ENCODE peak calls at places on chromosomes 12 and 14, in four cellular contexts. K, N, C and S are unnamed samples.

GRCh38 chr14:20652996-20653975 is 11.8 kb upstream of the OR6S1 start:
- DNase-seq in K (peak), N (peak), C (peak), S (peak)

GRCh38 chr12:69269736-69270135 is 30.4 kb downstream of the CPSF6 start:
- DNase-seq in K (no peak), N (no peak), C (no peak), S (no peak)

GRCh38 chr12:116299064-116299463 is 21.6 kb upstream of the MED13L start:
- DNase-seq in K (no peak), N (no peak), C (no peak), S (no peak)

GRCh38 chr12:131991816-131992430 is 42.2 kb downstream of the EP400 start:
- DNase-seq in K (no peak), N (no peak), C (no peak), S (no peak)

GRCh38 chr12:75862692-75863471 is 168.7 kb downstream of the PHLDA1 start:
- DNase-seq in K (no peak), N (peak), C (no peak), S (no peak)

GRCh38 chr12:75632452-75632851 is 121.0 kb upstream of the KRR1 start:
- DNase-seq in K (no peak), N (no peak), C (no peak), S (no peak)

GRCh38 chr14:63949696-63950095 is 96.9 kb downstream of the SYNE2 start:
- DNase-seq in K (no peak), N (no peak), C (no peak), S (no peak)

GRCh38 chr12:123614531-123614930 is 12.6 kb downstream of the DDX55 start:
- DNase-seq in K (no peak), N (no peak), C (no peak), S (no peak)

GRCh38 chr12:62839869-62840268 is 95.1 kb downstream of the PPM1H start:
- DNase-seq in K (no peak), N (no peak), C (no peak), S (no peak)

GRCh38 chr12:21881950-21882349 is 59.3 kb downstream of the ABCC9 start:
- DNase-seq in K (no peak), N (no peak), C (no peak), S (no peak)

GRCh38 chr14:33679461-33680225 is 271.2 kb downstream of the EGLN3 start:
- DNase-seq in K (no peak), N (no peak), C (no peak), S (no peak)

GRCh38 chr14:103558071-103558882 is 4.2 kb downstream of the BAG5 start:
- DNase-seq in K (no peak), N (no peak), C (no peak), S (no peak)

GRCh38 chr12:53049582-53050318 is at the start of gene TNS2:
- DNase-seq in K (no peak), N (peak), C (peak), S (no peak)

GRCh38 chr12:25950329-25951115 is 8.0 kb upstream of the RASSF8 start:
- DNase-seq in K (no peak), N (no peak), C (no peak), S (no peak)

GRCh38 chr12:25387136-25388050 is 136.7 kb upstream of the KRAS start:
- DNase-seq in K (no peak), N (peak), C (peak), S (peak)

GRCh38 chr12:4621511-4621910 is 27.3 kb downstream of the AKAP3 start:
- DNase-seq in K (no peak), N (no peak), C (no peak), S (no peak)

GRCh38 chr14:70822706-70823185 is 13.4 kb upstream of the MAP3K9 start:
- DNase-seq in K (no peak), N (no peak), C (no peak), S (peak)

GRCh38 chr12:12915654-12916053 is 24.3 kb downstream of the GPRC5A start:
- DNase-seq in K (no peak), N (no peak), C (no peak), S (no peak)

GRCh38 chr12:9798008-9798619 is 29.2 kb upstream of the KLRF1 start:
- DNase-seq in K (peak), N (peak), C (peak), S (peak)

GRCh38 chr12:67885370-67886169 is 103.7 kb upstream of the IFNG-AS1 start:
- DNase-seq in K (no peak), N (no peak), C (no peak), S (no peak)

GRCh38 chr12:62009445-62009844 is 250.8 kb upstream of the USP15 start:
- DNase-seq in K (no peak), N (no peak), C (no peak), S (no peak)

DNA sequence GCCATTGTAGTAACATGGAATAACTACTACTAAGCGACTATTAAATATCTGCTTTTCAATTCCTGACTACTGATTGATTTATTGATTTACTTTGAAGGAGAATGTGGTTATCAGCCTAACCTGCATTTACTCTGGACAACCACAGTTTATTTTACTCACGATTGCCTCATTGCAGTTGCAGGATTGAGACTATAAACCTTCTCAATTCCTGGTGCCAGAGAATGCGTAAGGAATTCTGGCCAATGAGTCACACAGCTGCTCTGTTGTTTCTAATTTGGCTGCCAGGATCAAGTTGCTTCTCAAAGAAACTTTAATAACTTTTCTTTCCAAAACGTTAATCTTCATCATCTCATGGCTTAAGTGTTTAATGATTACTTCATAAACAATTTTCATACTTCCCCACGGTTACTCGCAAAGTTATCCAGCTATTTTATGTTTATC is 13.1 kb upstream of the TMTC1 start:
- DNase-seq in K (no peak), N (no peak), C (no peak), S (peak)
- TF ChIP-seq BHLHE40 in K (no peak), N (no peak), C (no peak), S (no peak)

GRCh38 chr12:65905941-65906471 is 81.7 kb downstream of the HMGA2 start:
- DNase-seq in K (no peak), N (no peak), C (no peak), S (no peak)

GRCh38 chr12:65916991-65917676 is 92.9 kb downstream of the HMGA2 start:
- DNase-seq in K (no peak), N (no peak), C (no peak), S (no peak)

GRCh38 chr12:65907465-65907864 is 83.2 kb downstream of the HMGA2 start:
- DNase-seq in K (no peak), N (no peak), C (no peak), S (no peak)

GRCh38 chr12:65908147-65908546 is 83.9 kb downstream of the HMGA2 start:
- DNase-seq in K (no peak), N (no peak), C (no peak), S (no peak)

GRCh38 chr12:65911321-65911720 is 87.0 kb downstream of the HMGA2 start:
- DNase-seq in K (no peak), N (no peak), C (no peak), S (no peak)
- TF ChIP-seq TARDBP in K (no peak), N (no peak), C (no peak), S (no peak)

DNA sequence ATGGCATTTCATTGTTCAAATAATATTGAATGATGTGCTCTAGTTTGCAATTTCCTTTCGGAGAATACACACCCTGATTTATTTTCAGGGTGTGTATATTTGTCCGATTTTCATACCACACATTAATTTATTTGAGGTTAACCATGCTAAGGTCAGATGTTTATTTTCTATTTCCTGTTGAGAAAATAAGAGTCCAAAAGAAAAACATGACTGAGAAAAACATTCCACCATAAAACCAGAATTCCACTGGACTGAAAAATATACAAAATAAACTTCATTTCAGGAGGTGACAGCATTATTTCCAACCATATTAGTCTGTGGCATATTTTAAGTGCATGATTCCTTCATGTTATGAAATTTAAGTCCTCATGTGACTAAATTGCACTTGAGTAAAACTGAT is 64.2 kb upstream of the OVCH1 start:
- DNase-seq in K (no peak), N (no peak), C (no peak), S (no peak)
- TF ChIP-seq BHLHE40 in K (no peak), N (no peak), C (no peak), S (no peak)

DNA sequence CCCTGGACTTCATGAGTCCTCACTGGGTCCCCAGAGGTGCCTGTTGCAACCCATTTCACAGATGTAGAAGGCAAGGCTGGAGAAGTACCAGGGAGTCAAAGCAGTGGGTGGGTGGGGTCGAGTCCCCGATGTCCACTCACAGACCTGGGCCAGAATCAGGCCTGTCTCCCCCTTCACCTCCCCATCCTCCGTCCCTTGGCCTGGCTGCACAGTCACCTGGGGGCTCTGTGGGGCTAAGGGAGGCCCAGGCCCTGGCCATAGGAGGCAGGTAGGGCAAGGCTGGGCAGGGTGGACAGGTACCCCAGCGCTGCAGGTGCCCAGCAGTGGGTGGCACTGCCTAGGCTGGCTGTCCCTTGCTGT is 29.5 kb downstream of the RTL1 start:
- DNase-seq in K (no peak), N (no peak), C (no peak), S (no peak)
- TF ChIP-seq TARDBP in K (no peak), N (no peak), C (no peak), S (no peak)